ENCODE peak calls at places on chromosomes 5 and 9, in five cellular contexts. B is K562, L is prostate gland, Y is A549, E is heart left ventricle. T is an unnamed sample.

GRCh38 chr5:171823269-171823668 is 37.7 kb downstream of the SMIM23 start:
- DNase-seq in B (no peak), L (no peak), Y (no peak), E (no peak), T (no peak)

GRCh38 chr9:117250610-117251215 is 164.1 kb downstream of the ASTN2 start:
- DNase-seq in B (peak; percentile 10), L (no peak), Y (no peak), E (no peak), T (no peak)

GRCh38 chr5:173796746-173797495 is 91.2 kb upstream of the CPEB4 start:
- DNase-seq in B (peak; percentile 27), L (no peak), Y (no peak), E (no peak), T (no peak)

GRCh38 chr5:89313044-89313443 is 430.1 kb upstream of the MEF2C start:
- DNase-seq in B (no peak), L (no peak), Y (no peak), E (no peak), T (no peak)

GRCh38 chr5:76475936-76476335 is 72.9 kb downstream of the IQGAP2 start:
- DNase-seq in B (no peak), L (no peak), Y (no peak), E (no peak), T (no peak)

GRCh38 chr5:66324357-66324756 is 180.3 kb downstream of the SREK1 start:
- DNase-seq in B (no peak), L (no peak), Y (no peak), E (peak; percentile 73), T (no peak)

GRCh38 chr9:15423328-15423985 is 781 bp downstream of the SNAPC3 start:
- DNase-seq in B (no peak), L (no peak), Y (no peak), E (no peak), T (no peak)

GRCh38 chr9:107751522-107752235 is 262.1 kb upstream of the KLF4 start:
- DNase-seq in B (no peak), L (no peak), Y (peak; percentile 75), E (no peak), T (no peak)

GRCh38 chr9:137235424-137236237 is 4.9 kb downstream of the SLC34A3 start:
- DNase-seq in B (no peak), L (no peak), Y (no peak), E (no peak), T (no peak)

GRCh38 chr9:10858817-10859216 is 246.0 kb upstream of the PTPRD start:
- DNase-seq in B (no peak), L (no peak), Y (no peak), E (no peak), T (no peak)

GRCh38 chr5:60521379-60522298 is 178.3 kb downstream of the DEPDC1B start:
- DNase-seq in B (no peak), L (no peak), Y (no peak), E (no peak), T (no peak)

GRCh38 chr5:60526336-60526875 is 173.6 kb downstream of the DEPDC1B start:
- DNase-seq in B (no peak), L (no peak), Y (no peak), E (no peak), T (no peak)

GRCh38 chr5:60520451-60521210 is 179.3 kb downstream of the DEPDC1B start:
- DNase-seq in B (no peak), L (no peak), Y (no peak), E (no peak), T (no peak)

GRCh38 chr5:60519372-60519771 is 180.6 kb downstream of the DEPDC1B start:
- DNase-seq in B (no peak), L (no peak), Y (no peak), E (no peak), T (no peak)

DNA sequence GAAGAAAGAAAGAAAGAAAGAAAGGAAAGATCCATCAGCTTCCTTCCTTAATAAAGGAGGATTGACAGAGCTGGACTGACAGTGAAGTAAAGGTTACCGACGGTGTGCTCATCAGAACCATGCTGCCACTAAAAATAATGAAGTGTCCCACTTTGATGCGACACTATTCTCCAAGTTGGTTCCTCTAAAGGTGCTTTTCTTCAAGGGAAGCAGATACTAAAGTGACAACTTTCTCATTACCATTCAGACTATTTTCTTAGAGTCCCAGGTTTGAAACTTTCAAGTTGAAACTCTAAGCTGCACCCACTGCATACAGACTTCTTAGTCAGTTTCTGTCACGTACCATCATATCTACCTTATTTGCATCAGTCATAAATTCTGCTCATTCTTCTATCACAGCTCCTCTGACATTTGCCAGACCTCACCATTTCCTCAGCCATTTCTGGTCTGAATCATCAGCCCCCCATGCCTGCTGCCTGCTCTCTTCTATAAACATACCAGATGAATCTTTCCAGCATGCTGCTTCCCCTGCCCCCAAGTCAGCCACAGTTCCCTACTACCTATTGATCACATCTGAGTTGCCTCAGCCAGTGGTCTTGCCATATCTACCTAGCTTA is 177.6 kb downstream of the DEPDC1B start:
- DNase-seq in B (no peak), L (no peak), Y (no peak), E (no peak), T (no peak)
- TF ChIP-seq POLR2A in B (no peak), L (no peak), Y (no peak), E (no peak), T (no peak)

GRCh38 chr5:140325486-140325885 is 20.9 kb downstream of the HBEGF start:
- DNase-seq in B (no peak), L (no peak), Y (no peak), E (no peak), T (no peak)

GRCh38 chr5:140324834-140325195 is 21.6 kb downstream of the HBEGF start:
- DNase-seq in B (no peak), L (no peak), Y (no peak), E (no peak), T (no peak)

GRCh38 chr5:140324041-140324833 is 21.3 kb upstream of the PFDN1 start:
- DNase-seq in B (no peak), L (no peak), Y (no peak), E (no peak), T (no peak)

GRCh38 chr5:140321796-140322195 is 18.9 kb upstream of the PFDN1 start:
- DNase-seq in B (no peak), L (no peak), Y (no peak), E (peak; percentile 47), T (no peak)

DNA sequence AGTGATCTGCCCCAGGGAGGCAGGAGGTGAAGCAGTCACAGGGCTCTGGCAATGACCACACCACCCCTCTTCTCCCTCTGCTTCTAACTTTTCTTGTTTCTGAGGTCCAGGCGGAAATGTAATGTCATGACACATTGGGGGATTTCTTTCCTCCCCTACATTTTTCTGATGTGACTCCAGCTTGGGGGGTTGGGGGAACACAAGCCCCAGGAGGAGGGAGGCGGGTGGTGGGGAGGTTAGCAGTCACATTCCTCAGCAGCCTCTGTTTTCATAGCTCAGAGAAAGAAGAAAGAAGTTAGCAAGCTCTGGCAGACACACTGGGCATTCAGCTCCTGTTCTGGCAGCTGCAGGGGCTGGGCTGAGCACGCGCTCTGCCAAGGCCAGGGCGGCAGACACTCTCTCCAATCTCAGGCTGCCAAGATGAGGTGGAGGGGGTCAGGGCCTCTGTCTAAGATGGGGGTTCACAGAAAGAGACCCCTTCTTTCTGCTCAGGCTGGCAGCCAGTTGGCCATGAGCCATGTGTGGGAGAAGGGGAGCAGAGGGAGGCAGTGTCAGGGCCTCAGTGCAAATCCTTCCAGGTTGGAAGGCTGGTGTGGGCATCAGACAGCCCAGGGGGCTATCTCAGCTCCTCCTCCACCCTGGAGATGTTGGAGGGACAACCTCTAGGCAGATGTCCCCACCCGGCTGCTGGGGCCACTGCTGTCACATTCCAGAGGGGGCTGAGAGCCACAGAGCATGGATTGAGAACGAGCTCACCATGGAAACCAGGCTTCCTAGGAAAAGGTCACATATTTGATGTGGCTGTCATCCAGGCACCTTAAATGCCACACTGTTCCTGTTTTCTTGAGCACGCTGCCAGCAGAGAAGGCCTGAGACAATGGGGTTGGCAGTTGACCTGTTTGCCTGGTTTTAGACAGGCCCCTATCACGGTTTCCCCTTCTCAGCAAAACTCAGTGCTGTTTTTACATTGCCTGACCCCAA is 20.1 kb upstream of the PFDN1 start:
- DNase-seq in B (no peak), L (peak; percentile 93), Y (no peak), E (peak; percentile 42), T (peak; percentile 76)
- TF ChIP-seq POLR2A in B (no peak), L (no peak), Y (no peak), E (no peak), T (peak; percentile 38)

DNA sequence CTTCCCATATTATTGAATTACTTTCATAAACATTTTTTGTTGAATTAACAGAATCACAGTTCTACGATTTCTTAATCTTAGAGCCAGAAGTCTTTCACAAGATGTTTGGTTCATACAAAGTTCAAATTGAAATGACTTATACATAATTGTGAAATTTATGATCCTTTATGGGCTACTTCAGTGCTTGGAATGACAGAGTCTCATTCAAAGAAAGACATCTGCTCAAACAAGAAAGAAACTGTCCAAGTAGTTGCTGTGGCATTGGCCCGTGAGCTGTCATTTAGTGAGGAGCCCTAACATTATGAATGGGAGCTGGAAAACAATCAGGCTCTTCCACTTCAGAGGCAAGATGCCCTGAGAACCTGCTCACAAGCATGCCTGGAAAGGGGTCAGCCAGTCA is 63.4 kb downstream of the AUH start:
- DNase-seq in B (no peak), L (no peak), Y (no peak), E (no peak), T (no peak)
- TF ChIP-seq POLR2A in B (no peak), L (no peak), Y (no peak), E (no peak), T (no peak)

GRCh38 chr5:95081500-95082355 is 203.2 kb downstream of the MCTP1 start:
- DNase-seq in B (no peak), L (peak; percentile 8), Y (peak; percentile 55), E (peak; percentile 47), T (peak; percentile 21)
- TF ChIP-seq POLR2A in B (no peak), L (no peak), Y (peak; percentile 32), E (no peak), T (peak; percentile 29)

DNA sequence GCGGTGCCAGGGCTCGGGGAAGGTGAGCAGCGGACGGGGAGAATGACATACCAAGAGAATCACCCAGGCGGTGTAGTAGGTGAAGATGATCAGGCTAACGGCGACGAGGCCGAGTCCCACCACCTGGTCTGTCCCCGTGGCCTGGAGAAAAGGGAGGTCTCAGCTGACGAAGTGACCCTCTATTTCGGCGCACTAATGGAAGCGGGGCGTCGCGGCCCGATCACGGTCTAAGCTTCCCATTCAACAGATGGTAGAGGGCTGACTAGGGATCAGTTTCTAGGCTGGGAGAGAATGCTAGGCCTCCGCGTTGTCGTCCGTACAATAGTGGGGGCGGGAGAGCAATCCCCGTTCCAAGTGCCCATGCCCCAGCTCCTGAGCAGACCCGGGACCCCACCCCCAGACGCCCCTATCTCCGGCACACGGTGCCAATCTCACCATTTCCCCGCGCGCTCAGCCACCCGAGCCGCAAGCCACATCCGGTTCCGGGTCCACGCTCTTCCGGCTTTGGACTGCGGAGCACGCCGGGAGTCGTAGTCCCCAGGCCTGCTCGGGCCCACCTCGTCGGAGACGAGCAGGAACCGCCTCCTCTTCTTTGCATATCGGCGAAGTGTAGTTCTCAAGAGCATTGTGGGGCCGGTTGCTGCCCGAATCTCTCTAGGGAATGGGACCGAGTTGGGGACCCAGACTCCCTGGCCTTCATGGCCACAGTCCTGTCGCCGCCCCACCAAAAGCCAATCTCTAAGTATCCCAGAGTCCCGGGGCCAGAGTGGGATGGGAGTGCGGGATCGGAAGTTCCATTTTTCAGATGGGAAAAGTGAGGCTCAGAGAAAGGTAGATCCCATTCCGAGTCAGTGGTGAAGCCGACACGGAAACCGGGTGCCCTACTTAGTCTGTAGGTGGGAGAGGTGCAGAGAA is at the start of gene DPM2:
- DNase-seq in B (peak; percentile 90), L (peak; percentile 70), Y (peak; percentile 93), E (peak; percentile 85), T (peak; percentile 99)
- TF ChIP-seq POLR2A in B (peak; percentile 82), L (peak; percentile 42), Y (peak; percentile 44), E (no peak), T (peak; percentile 78)

DNA sequence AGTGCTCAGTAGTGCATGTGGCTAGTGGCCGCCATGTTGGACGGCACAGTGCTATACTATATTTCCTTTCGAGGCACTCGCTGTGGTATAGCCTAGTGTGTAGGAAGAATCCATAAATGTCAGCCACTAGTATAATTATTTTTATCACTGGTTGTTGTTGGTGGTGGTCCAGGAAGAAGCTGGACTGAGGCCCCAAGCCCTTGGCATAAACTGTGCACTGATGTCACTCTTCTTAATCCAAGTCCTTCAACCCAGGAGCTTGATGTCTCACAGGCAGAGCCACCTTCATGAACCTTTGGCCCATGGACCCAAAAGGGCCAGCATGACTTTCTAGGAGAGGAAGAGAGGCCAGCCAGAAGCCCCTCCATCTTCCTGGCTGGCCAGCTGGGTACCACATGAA is 32.5 kb upstream of the SYNPO start:
- DNase-seq in B (no peak), L (no peak), Y (no peak), E (no peak), T (no peak)
- TF ChIP-seq POLR2A in B (no peak), L (no peak), Y (no peak), E (no peak), T (no peak)

T was measured in H54.